ENCODE peak calls at places on chromosomes 12 and 14, in five cellular contexts. O is left ventricle myocardium inferior, T is SK-N-SH, J is foreskin fibroblast, P is NB4. S is an unnamed sample.

GRCh38 chr12:82705774-82706173 is 19.1 kb downstream of the TMTC2 start:
- DNase-seq in O (no peak), T (no peak), J (no peak), P (no peak), S (no peak)

GRCh38 chr14:105519946-105520698 is 6.3 kb upstream of the TMEM121 start:
- DNase-seq in O (no peak), T (no peak), J (no peak), P (no peak), S (no peak)

GRCh38 chr12:18849080-18849479 is 111.2 kb downstream of the CAPZA3 start:
- DNase-seq in O (no peak), T (no peak), J (no peak), P (no peak), S (no peak)

GRCh38 chr12:117552971-117553370 is 191.5 kb upstream of the NOS1 start:
- DNase-seq in O (no peak), T (no peak), J (no peak), P (no peak), S (no peak)

GRCh38 chr12:130716918-130717306 is 813 bp upstream of the RIMBP2 start:
- DNase-seq in O (no peak), T (no peak), J (no peak), P (no peak), S (no peak)

GRCh38 chr14:99579903-99580570 is 24.0 kb downstream of the CCDC85C start:
- DNase-seq in O (no peak), T (peak; percentile 64), J (peak; percentile 43), P (no peak), S (peak; percentile 52)

GRCh38 chr12:100708591-100708990 is 86.0 kb upstream of the ANO4 start:
- DNase-seq in O (no peak), T (no peak), J (no peak), P (no peak), S (no peak)

GRCh38 chr12:39920647-39921046 is 185.2 kb downstream of the SLC2A13 start:
- DNase-seq in O (no peak), T (no peak), J (no peak), P (no peak), S (no peak)

GRCh38 chr12:6613015-6613775 is 6.0 kb upstream of the CHD4 start:
- DNase-seq in O (peak; percentile 74), T (peak; percentile 72), J (peak; percentile 77), P (peak; percentile 91), S (peak; percentile 72)

GRCh38 chr14:68523326-68523610 is 269.6 kb downstream of the ZFP36L1 start:
- DNase-seq in O (no peak), T (no peak), J (no peak), P (no peak), S (no peak)

DNA sequence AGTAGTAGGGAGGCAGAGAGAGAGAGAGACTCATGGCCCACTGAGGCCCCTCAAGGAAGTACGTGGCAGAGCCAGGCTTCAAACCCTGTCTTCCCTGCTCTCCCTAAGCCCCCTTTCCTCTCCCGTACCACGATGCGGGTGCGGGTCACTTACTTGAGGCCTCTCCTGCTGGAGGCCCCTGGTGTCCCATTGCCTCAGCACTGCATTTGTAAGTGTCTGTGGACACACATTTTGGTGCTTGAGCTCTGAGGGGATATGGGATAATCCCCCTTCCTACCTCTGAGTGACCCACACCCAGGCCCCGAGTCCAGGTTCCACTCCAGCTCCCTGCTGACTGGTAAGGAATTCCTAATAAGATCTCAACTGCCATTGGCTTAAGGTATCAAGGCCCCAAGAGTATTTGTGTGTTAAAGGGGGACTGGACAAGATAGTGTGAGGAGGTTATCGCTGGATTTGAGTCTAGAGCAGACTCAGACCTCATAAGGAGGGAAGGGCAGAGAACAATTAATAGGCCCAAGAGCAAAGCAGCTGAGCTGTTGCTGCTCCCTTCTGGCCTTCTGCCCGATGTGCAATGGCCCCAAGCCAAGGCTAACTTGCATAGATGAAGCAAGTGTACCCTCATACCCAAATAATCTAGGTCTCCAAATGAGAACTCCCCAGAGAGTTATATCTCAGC is 71.9 kb downstream of the CRACR2A start:
- DNase-seq in O (peak; percentile 71), T (peak; percentile 51), J (no peak), P (no peak), S (no peak)
- TF ChIP-seq CTCF in O (peak; percentile 49), T (peak; percentile 42), J (no peak), P (no peak), S (no peak)

GRCh38 chr12:22981711-22982110 is 356.7 kb downstream of the ETNK1 start:
- DNase-seq in O (no peak), T (no peak), J (peak; percentile 41), P (no peak), S (peak; percentile 10)
- TF ChIP-seq CTCF in O (peak; percentile 43), T (peak; percentile 27), J (no peak), P (no peak), S (peak; percentile 23)

GRCh38 chr14:78754059-78754458 is 583.9 kb downstream of the NRXN3 start:
- DNase-seq in O (no peak), T (no peak), J (no peak), P (no peak), S (no peak)

GRCh38 chr14:78762331-78762730 is 592.2 kb downstream of the NRXN3 start:
- DNase-seq in O (no peak), T (no peak), J (no peak), P (no peak), S (no peak)

GRCh38 chr14:78752789-78753188 is 582.6 kb downstream of the NRXN3 start:
- DNase-seq in O (no peak), T (no peak), J (no peak), P (no peak), S (no peak)

GRCh38 chr14:78763746-78764145 is 593.6 kb downstream of the NRXN3 start:
- DNase-seq in O (no peak), T (no peak), J (no peak), P (no peak), S (no peak)

DNA sequence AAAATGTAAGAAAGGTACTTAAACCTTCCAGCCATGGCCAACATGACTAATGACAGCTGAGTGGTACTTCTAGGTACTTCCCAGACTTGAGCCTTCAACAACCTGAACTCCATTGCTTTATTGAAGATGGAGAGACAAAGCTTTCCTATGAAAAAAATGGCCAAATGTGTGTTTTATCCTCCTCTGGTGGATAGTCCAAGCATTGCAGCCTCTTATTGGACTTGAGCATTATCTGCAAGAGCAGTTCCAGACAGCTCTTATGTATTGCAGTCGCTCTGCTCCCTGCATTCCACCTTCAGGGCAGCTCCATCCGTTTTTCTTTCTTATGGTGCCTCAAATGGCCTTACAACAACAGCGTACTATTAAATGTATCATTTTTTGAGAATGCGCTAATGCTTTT is 588.2 kb downstream of the NRXN3 start:
- DNase-seq in O (no peak), T (peak; percentile 37), J (no peak), P (peak; percentile 42), S (peak; percentile 7)
- TF ChIP-seq CTCF in O (peak; percentile 30), T (peak; percentile 57), J (peak; percentile 39), P (peak; percentile 49), S (peak; percentile 69)

GRCh38 chr12:52695039-52695438 is 8.3 kb downstream of the KRT77 start:
- DNase-seq in O (no peak), T (no peak), J (no peak), P (no peak), S (no peak)

GRCh38 chr12:52691076-52691764 is 11.0 kb upstream of the KRT1 start:
- DNase-seq in O (no peak), T (peak; percentile 70), J (no peak), P (no peak), S (no peak)

GRCh38 chr12:52691765-52692150 is 11.6 kb upstream of the KRT1 start:
- DNase-seq in O (no peak), T (peak; percentile 77), J (no peak), P (no peak), S (no peak)

GRCh38 chr12:52692253-52692652 is 11.1 kb downstream of the KRT77 start:
- DNase-seq in O (no peak), T (peak; percentile 34), J (no peak), P (peak; percentile 37), S (no peak)

GRCh38 chr12:52693261-52693660 is 10.1 kb downstream of the KRT77 start:
- DNase-seq in O (no peak), T (no peak), J (no peak), P (no peak), S (no peak)
- TF ChIP-seq CTCF in O (no peak), T (no peak), J (no peak), P (no peak), S (no peak)

DNA sequence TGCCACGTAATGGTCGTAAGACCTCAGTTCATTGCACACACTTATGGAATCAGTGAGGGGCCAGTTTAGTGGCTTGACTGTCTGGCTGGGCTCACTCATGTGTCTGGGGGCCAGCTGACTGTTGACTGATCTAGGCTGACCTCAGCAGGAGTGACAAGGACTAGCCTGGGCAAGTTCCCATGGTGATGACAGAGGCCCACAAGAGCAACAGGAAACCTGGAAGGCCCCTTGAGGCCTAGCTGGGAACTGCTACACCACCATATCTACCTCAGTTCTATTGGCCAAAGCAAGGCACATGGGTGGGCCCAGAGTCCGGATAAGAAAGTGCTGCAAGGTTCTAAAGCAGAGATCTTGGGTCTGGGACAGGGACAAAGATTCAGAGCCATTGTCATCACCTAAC is 21.3 kb upstream of the RFLNA start:
- DNase-seq in O (no peak), T (peak; percentile 59), J (peak; percentile 22), P (peak; percentile 91), S (peak; percentile 37)
- TF ChIP-seq CTCF in O (no peak), T (peak; percentile 25), J (peak; percentile 22), P (peak; percentile 67), S (peak; percentile 56)

GRCh38 chr14:38056270-38056669 is 151.4 kb upstream of the SSTR1 start:
- DNase-seq in O (no peak), T (no peak), J (no peak), P (peak; percentile 1), S (no peak)
- TF ChIP-seq CTCF in O (no peak), T (no peak), J (no peak), P (no peak), S (peak; percentile 24)

GRCh38 chr12:60257063-60257462 is 661.2 kb downstream of the SLC16A7 start:
- DNase-seq in O (no peak), T (no peak), J (peak; percentile 47), P (no peak), S (peak; percentile 64)
- TF ChIP-seq CTCF in O (no peak), T (peak; percentile 30), J (no peak), P (no peak), S (peak; percentile 47)

S was measured in HFFc6.